ENCODE peak calls at places on chromosomes 7 and 10, in nine cellular contexts. W is heart left ventricle; R is CD8-positive, alpha-beta T cell; X is substantia nigra; D is NCI-H1436; S is pancreas; Q is NCI-H526 treated with DMSO at 0.1 percent for 48 hours; K is nephron progenitor cell; J is HEK293T. T is an unnamed sample.

GRCh38 chr10:79422178-79422892 is 23.1 kb downstream of the ZCCHC24 start:
- DNase-seq in W (peak; percentile 69), R (no peak), X (no peak), D (no peak), S (no peak), Q (no peak), K (peak; percentile 66), J (no peak), T (peak; percentile 83)

GRCh38 chr7:132353902-132354301 is 222.4 kb downstream of the PLXNA4 start:
- DNase-seq in W (no peak), R (no peak), X (no peak), D (no peak), S (no peak), Q (no peak), K (peak; percentile 23), J (no peak), T (no peak)

GRCh38 chr10:75137533-75138438 is 26.3 kb downstream of the SAMD8 start:
- DNase-seq in W (no peak), R (no peak), X (no peak), D (no peak), S (no peak), Q (peak; percentile 15), K (no peak), J (no peak), T (no peak)

GRCh38 chr10:51117053-51117660 is 42.9 kb downstream of the PRKG1 start:
- DNase-seq in W (no peak), R (no peak), X (no peak), D (no peak), S (no peak), Q (no peak), K (no peak), J (no peak), T (no peak)

GRCh38 chr10:16887565-16887964 is 70.3 kb upstream of the RSU1 start:
- DNase-seq in W (no peak), R (no peak), X (no peak), D (no peak), S (no peak), Q (no peak), K (no peak), J (no peak), T (no peak)

GRCh38 chr7:74482629-74483401 is 29.1 kb downstream of the GTF2IRD1 start:
- DNase-seq in W (no peak), R (no peak), X (no peak), D (no peak), S (no peak), Q (no peak), K (no peak), J (no peak), T (no peak)

GRCh38 chr7:154503962-154504550 is 451.9 kb downstream of the DPP6 start:
- DNase-seq in W (no peak), R (no peak), X (no peak), D (peak; percentile 58), S (no peak), Q (peak; percentile 26), K (peak; percentile 9), J (peak; percentile 39), T (no peak)

GRCh38 chr10:2208106-2208505 is 470.8 kb upstream of the ADARB2 start:
- DNase-seq in W (no peak), R (no peak), X (no peak), D (no peak), S (no peak), Q (no peak), K (no peak), J (no peak), T (no peak)

GRCh38 chr10:11898372-11899066 is 75.4 kb downstream of the PROSER2 start:
- DNase-seq in W (peak; percentile 42), R (no peak), X (no peak), D (no peak), S (no peak), Q (no peak), K (no peak), J (no peak), T (no peak)

GRCh38 chr10:117587036-117587435 is 44.5 kb downstream of the EMX2 start:
- DNase-seq in W (no peak), R (no peak), X (no peak), D (no peak), S (no peak), Q (no peak), K (no peak), J (no peak), T (no peak)

GRCh38 chr7:19482628-19483027 is 226.2 kb downstream of the POLR1F start:
- DNase-seq in W (no peak), R (no peak), X (no peak), D (no peak), S (no peak), Q (no peak), K (no peak), J (no peak), T (no peak)

GRCh38 chr7:91013078-91013477 is 251.2 kb upstream of the FZD1 start:
- DNase-seq in W (no peak), R (no peak), X (no peak), D (no peak), S (no peak), Q (no peak), K (no peak), J (no peak), T (no peak)

GRCh38 chr10:131689016-131689415 is 211.8 kb upstream of the PPP2R2D start:
- DNase-seq in W (no peak), R (no peak), X (no peak), D (no peak), S (peak; percentile 35), Q (no peak), K (no peak), J (no peak), T (no peak)

GRCh38 chr10:75617485-75618155 is 186.2 kb downstream of the LRMDA start:
- DNase-seq in W (no peak), R (no peak), X (no peak), D (no peak), S (no peak), Q (no peak), K (no peak), J (no peak), T (peak; percentile 80)

GRCh38 chr10:32650246-32650655 is 204.3 kb downstream of the CCDC7 start:
- DNase-seq in W (no peak), R (no peak), X (no peak), D (no peak), S (no peak), Q (no peak), K (no peak), J (no peak), T (no peak)

GRCh38 chr10:69421611-69422308 is 5.0 kb upstream of the TACR2 start:
- DNase-seq in W (peak; percentile 86), R (no peak), X (no peak), D (no peak), S (no peak), Q (no peak), K (no peak), J (no peak), T (no peak)

GRCh38 chr10:896982-897381 is 34.5 kb downstream of the LARP4B start:
- DNase-seq in W (no peak), R (no peak), X (no peak), D (no peak), S (no peak), Q (no peak), K (no peak), J (no peak), T (no peak)

GRCh38 chr10:119360181-119360921 is 153.0 kb downstream of the GRK5 start:
- DNase-seq in W (peak; percentile 84), R (no peak), X (no peak), D (no peak), S (no peak), Q (no peak), K (no peak), J (peak; percentile 38), T (no peak)

GRCh38 chr10:44154956-44155355 is 229.9 kb downstream of the CXCL12 start:
- DNase-seq in W (no peak), R (no peak), X (no peak), D (no peak), S (no peak), Q (no peak), K (no peak), J (no peak), T (no peak)

GRCh38 chr7:24510781-24511180 is 62.5 kb upstream of the PALS2 start:
- DNase-seq in W (no peak), R (no peak), X (no peak), D (no peak), S (no peak), Q (peak; percentile 15), K (no peak), J (no peak), T (no peak)

GRCh38 chr10:70753026-70753663 is 32.0 kb downstream of the TBATA start:
- DNase-seq in W (peak; percentile 33), R (no peak), X (no peak), D (no peak), S (peak; percentile 9), Q (no peak), K (no peak), J (no peak), T (peak; percentile 29)

GRCh38 chr7:114051871-114052324 is 133.1 kb upstream of the PPP1R3A start:
- DNase-seq in W (no peak), R (no peak), X (no peak), D (no peak), S (no peak), Q (no peak), K (no peak), J (no peak), T (no peak)

GRCh38 chr10:110137142-110137545 is 70.3 kb upstream of the MXI1 start:
- DNase-seq in W (no peak), R (no peak), X (no peak), D (peak; percentile 57), S (no peak), Q (peak; percentile 13), K (no peak), J (peak; percentile 71), T (no peak)

T was measured in tibial artery.